ENCODE peak calls at places on chromosomes 4 and X, in seven cellular contexts. G is transverse colon, H is HCT116, Z is stomach, W is colonic mucosa, M is esophagus squamous epithelium, S is right lobe of liver. X is an unnamed sample. For H3K9me3, the result is how much of the 10 kb centered on the place peaks cover.

GRCh38 chr4:76376534-76376933 is 44.4 kb downstream of the CCDC158 start:
- DNase-seq in G (no peak), H (no peak), Z (no peak), W (no peak), M (no peak), S (no peak), X (no peak)

GRCh38 chr4:73019462-73020047 is 50.0 kb downstream of the COX18 start:
- DNase-seq in G (no peak), H (peak), Z (no peak), W (no peak), M (no peak), S (no peak), X (peak)

GRCh38 chrX:48592971-48593370 is 4.3 kb upstream of the WDR13 start:
- DNase-seq in G (no peak), H (no peak), Z (no peak), W (no peak), M (no peak), S (no peak), X (no peak)

GRCh38 chr4:41645716-41646115 is 102.8 kb downstream of the PHOX2B start:
- DNase-seq in G (no peak), H (no peak), Z (no peak), W (no peak), M (no peak), S (no peak), X (no peak)

GRCh38 chrX:111869639-111870034 is 6.3 kb upstream of the TRPC5OS start:
- DNase-seq in G (peak), H (peak), Z (peak), W (peak), M (no peak), S (peak), X (peak)

GRCh38 chr4:98377626-98378025 is 116.4 kb downstream of the RAP1GDS1 start:
- DNase-seq in G (no peak), H (no peak), Z (no peak), W (no peak), M (no peak), S (no peak), X (no peak)

GRCh38 chr4:9762823-9763475 is 18.5 kb upstream of the DRD5 start:
- DNase-seq in G (peak), H (peak), Z (peak), W (peak), M (no peak), S (no peak), X (peak)

GRCh38 chr4:188911199-188911598 is 772.0 kb downstream of the TRIML1 start:
- DNase-seq in G (no peak), H (no peak), Z (no peak), W (no peak), M (no peak), S (no peak), X (no peak)

GRCh38 chr4:148196168-148196567 is 246.0 kb downstream of the NR3C2 start:
- DNase-seq in G (no peak), H (no peak), Z (no peak), W (no peak), M (no peak), S (no peak), X (no peak)

GRCh38 chr4:139266583-139267257 is 13.3 kb downstream of the MGARP start:
- DNase-seq in G (peak), H (no peak), Z (peak), W (peak), M (peak), S (peak), X (no peak)

GRCh38 chrX:32545100-32545499 is 666.2 kb downstream of the DMD start:
- DNase-seq in G (no peak), H (no peak), Z (no peak), W (no peak), M (no peak), S (no peak), X (no peak)

GRCh38 chrX:67415937-67416336 is 127.9 kb upstream of the AR start:
- DNase-seq in G (no peak), H (no peak), Z (no peak), W (no peak), M (no peak), S (no peak), X (no peak)

GRCh38 chrX:47420967-47421366 is 50.6 kb downstream of the ZNF157 start:
- DNase-seq in G (no peak), H (no peak), Z (no peak), W (no peak), M (no peak), S (no peak), X (no peak)

GRCh38 chrX:150162141-150162540 is 201.0 kb upstream of the MAMLD1 start:
- DNase-seq in G (no peak), H (peak), Z (no peak), W (no peak), M (no peak), S (no peak), X (no peak)

GRCh38 chr4:25703731-25704388 is 48.2 kb downstream of the SLC34A2 start:
- DNase-seq in G (no peak), H (no peak), Z (no peak), W (no peak), M (no peak), S (no peak), X (no peak)

GRCh38 chrX:151543706-151544105 is 19.8 kb upstream of the PASD1 start:
- DNase-seq in G (no peak), H (no peak), Z (no peak), W (no peak), M (no peak), S (no peak), X (no peak)

GRCh38 chr4:3518941-3519340 is 13.3 kb downstream of the LRPAP1 start:
- DNase-seq in G (peak), H (no peak), Z (no peak), W (no peak), M (no peak), S (peak), X (no peak)

GRCh38 chrX:18290200-18290599 is 64.3 kb downstream of the SCML2 start:
- DNase-seq in G (no peak), H (no peak), Z (no peak), W (no peak), M (no peak), S (no peak), X (no peak)

GRCh38 chr4:98261291-98262271 is at the start of gene RAP1GDS1:
- DNase-seq in G (peak), H (peak), Z (peak), W (peak), M (peak), S (peak), X (peak)

GRCh38 chr4:48912349-48912748 is 5.8 kb upstream of the OCIAD2 start:
- DNase-seq in G (no peak), H (no peak), Z (no peak), W (no peak), M (no peak), S (no peak), X (no peak)
- H3K27ac ChIP-seq in G (no peak), H (no peak), Z (no peak), W (no peak), M (no peak), S (no peak), X (no peak)

GRCh38 chrX:7154040-7154597 is 6.2 kb upstream of the PUDP start:
- DNase-seq in G (no peak), H (no peak), Z (no peak), W (no peak), M (no peak), S (no peak), X (no peak)

GRCh38 chrX:7153231-7153630 is 5.3 kb upstream of the PUDP start:
- DNase-seq in G (no peak), H (no peak), Z (no peak), W (no peak), M (no peak), S (no peak), X (no peak)

GRCh38 chrX:7156879-7157278 is 8.9 kb upstream of the PUDP start:
- DNase-seq in G (no peak), H (no peak), Z (no peak), W (no peak), M (no peak), S (no peak), X (no peak)

GRCh38 chrX:7158468-7158990 is 10.6 kb upstream of the PUDP start:
- DNase-seq in G (no peak), H (no peak), Z (no peak), W (no peak), M (no peak), S (no peak), X (no peak)

GRCh38 chrX:7155163-7155562 is 7.2 kb upstream of the PUDP start:
- DNase-seq in G (no peak), H (no peak), Z (no peak), W (no peak), M (no peak), S (no peak), X (no peak)
- H3K9me3 ChIP-seq in G (under half), H (under half), Z (under half), W (under half), M (under half), S (under half), X (under half)

GRCh38 chr4:151957163-151957562 is 196.4 kb upstream of the GATB start:
- DNase-seq in G (no peak), H (no peak), Z (no peak), W (no peak), M (no peak), S (no peak), X (no peak)
- TF ChIP-seq CTCF in G (no peak), H (no peak), Z (no peak), W (no peak), M (no peak), S (no peak), X (no peak)

GRCh38 chr4:5460106-5460801 is 248.1 kb downstream of the EVC2 start:
- DNase-seq in G (no peak), H (peak), Z (no peak), W (no peak), M (no peak), S (peak), X (no peak)
- H3K27ac ChIP-seq in G (no peak), H (no peak), Z (no peak), W (no peak), M (no peak), S (no peak), X (no peak)

GRCh38 chr4:16217300-16218051 is 8.8 kb downstream of the TAPT1 start:
- DNase-seq in G (no peak), H (no peak), Z (no peak), W (no peak), M (no peak), S (no peak), X (no peak)
- H3K9me3 ChIP-seq in G (under half), H (under half), Z (under half), W (under half), M (under half), S (under half), X (under half)

GRCh38 chr4:108834787-108835384 is 72.0 kb upstream of the ETNPPL start:
- DNase-seq in G (no peak), H (peak), Z (no peak), W (no peak), M (no peak), S (no peak), X (no peak)
- TF ChIP-seq CTCF in G (peak), H (peak), Z (no peak), W (peak), M (peak), S (peak), X (peak)

DNA sequence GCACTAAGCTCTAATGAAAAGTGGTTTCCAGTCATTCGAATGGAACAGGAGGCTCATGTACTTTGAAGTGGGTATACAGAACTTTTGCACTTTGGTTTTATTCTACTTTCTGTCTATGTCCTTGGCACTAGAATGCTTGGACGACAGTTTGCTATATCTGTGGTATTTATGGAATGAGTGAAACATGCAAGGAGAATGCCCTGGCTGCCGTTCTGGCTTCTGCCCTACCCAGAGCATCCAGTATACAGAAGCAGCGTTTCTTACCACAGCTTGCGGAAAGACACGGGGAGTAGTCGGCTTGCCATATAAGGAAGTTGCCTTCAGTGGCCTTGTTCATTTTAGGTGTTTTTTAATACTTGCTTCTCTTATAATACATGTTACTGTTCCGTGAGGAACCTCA is 98.0 kb downstream of the TBL1X start:
- DNase-seq in G (no peak), H (no peak), Z (no peak), W (no peak), M (no peak), S (no peak), X (peak)
- H3K27ac ChIP-seq in G (no peak), H (no peak), Z (no peak), W (no peak), M (no peak), S (no peak), X (no peak)

GRCh38 chrX:45165726-45166125 is 35.0 kb downstream of the DIPK2B start:
- DNase-seq in G (no peak), H (no peak), Z (no peak), W (no peak), M (no peak), S (no peak), X (no peak)

GRCh38 chrX:45164995-45165394 is 35.7 kb downstream of the DIPK2B start:
- DNase-seq in G (no peak), H (no peak), Z (no peak), W (no peak), M (no peak), S (no peak), X (no peak)

DNA sequence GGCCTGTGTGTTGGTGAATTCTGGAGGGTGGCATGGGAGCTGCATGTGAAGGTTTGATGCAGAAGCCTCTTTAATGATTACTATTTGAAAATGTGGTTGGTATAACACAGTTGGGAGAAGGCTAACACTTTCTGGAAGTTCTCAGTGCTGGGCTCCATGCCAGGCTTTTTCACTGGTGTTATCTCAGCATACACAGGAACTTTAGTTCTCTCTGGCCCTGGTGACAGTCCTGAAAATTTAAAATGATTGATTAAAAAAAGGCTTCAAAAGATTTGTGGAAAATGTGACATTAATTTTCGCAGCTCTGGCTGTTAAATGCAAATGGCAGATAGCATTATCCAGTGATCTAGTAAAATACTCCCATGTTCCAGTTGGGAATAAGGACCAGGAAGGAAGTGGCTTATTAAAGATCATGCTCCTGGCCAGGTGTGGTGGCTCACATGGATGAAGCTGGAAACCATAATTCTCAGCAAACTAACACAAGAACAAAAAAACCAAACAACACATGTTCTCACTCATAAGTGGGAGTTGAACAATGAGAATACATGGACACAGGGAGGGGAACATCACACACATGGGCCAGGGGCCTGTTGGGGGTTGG is 36.6 kb downstream of the DIPK2B start:
- DNase-seq in G (no peak), H (no peak), Z (peak), W (no peak), M (no peak), S (peak), X (peak)
- H3K9me3 ChIP-seq in G (under half), H (under half), Z (under half), W (under half), M (under half), S (under half), X (under half)

DNA sequence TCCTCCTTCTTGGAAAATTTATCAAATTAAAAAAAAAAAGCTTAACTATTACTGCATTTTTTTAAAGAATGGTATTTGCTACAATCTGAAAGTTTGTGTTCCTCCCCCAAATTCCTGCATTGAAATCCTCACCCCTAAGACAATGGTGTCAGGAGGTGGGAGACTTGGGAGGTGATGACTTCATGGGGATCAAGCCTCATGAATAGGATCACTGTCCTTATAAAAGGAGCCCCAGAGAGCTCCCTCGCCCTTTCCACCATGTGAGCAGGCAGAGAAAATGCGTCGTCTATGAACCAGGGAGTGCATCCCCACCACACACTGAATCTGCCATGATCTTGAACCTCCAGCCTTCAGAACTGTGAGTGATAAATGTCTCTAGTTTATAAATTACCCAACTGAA is 38.0 kb downstream of the DHRSX start:
- DNase-seq in G (no peak), H (no peak), Z (no peak), W (no peak), M (no peak), S (no peak), X (no peak)
- TF ChIP-seq CTCF in G (no peak), H (no peak), Z (no peak), W (no peak), M (no peak), S (no peak), X (no peak)